ENCODE peak calls at places on chromosomes 11 and 22, in eight cellular contexts. I is stromal cell of bone marrow; C is CD8-positive, alpha-beta T cell; P is CD4-positive, CD25-positive, alpha-beta regulatory T cell; Y is HEK293T; R is T-helper 9 cell; A is kidney glomerular epithelial cell; B is immature natural killer cell. J is an unnamed sample.
A peak's percentile ranks its signal among the peaks of the same experiment; 100 is the strongest.

GRCh38 chr11:14380947-14381555 is 22.1 kb upstream of the RRAS2 start:
- DNase-seq in I (no peak), C (peak; percentile 52), P (peak; percentile 33), Y (peak; percentile 27), R (peak; percentile 21), A (peak; percentile 48), B (peak; percentile 45), J (no peak)

GRCh38 chr22:42887114-42887513 is 30.0 kb upstream of the ARFGAP3 start:
- DNase-seq in I (no peak), C (no peak), P (no peak), Y (no peak), R (no peak), A (no peak), B (no peak), J (no peak)

GRCh38 chr22:43446881-43447280 is 35.1 kb downstream of the MPPED1 start:
- DNase-seq in I (no peak), C (no peak), P (no peak), Y (no peak), R (no peak), A (peak; percentile 1), B (no peak), J (peak; percentile 32)

GRCh38 chr22:40183029-40183581 is 5.4 kb downstream of the TNRC6B start:
- DNase-seq in I (peak; percentile 54), C (no peak), P (peak; percentile 21), Y (no peak), R (no peak), A (peak; percentile 75), B (no peak), J (peak; percentile 78)

GRCh38 chr22:38111941-38112355 is 1.5 kb upstream of the BAIAP2L2 start:
- DNase-seq in I (no peak), C (no peak), P (no peak), Y (no peak), R (no peak), A (no peak), B (no peak), J (no peak)

GRCh38 chr11:99932684-99933083 is 754.4 kb upstream of the ARHGAP42 start:
- DNase-seq in I (no peak), C (no peak), P (no peak), Y (no peak), R (no peak), A (peak; percentile 4), B (no peak), J (no peak)

GRCh38 chr11:1090600-1091331 is 16.1 kb downstream of the MUC2 start:
- DNase-seq in I (no peak), C (peak; percentile 10), P (no peak), Y (no peak), R (no peak), A (no peak), B (no peak), J (no peak)

GRCh38 chr11:113736323-113736722 is 30.2 kb upstream of the TMPRSS5 start:
- DNase-seq in I (no peak), C (no peak), P (no peak), Y (no peak), R (no peak), A (no peak), B (no peak), J (no peak)

GRCh38 chr11:116882386-116882785 is 45.0 kb upstream of the APOA1 start:
- DNase-seq in I (peak; percentile 63), C (no peak), P (no peak), Y (no peak), R (no peak), A (no peak), B (no peak), J (no peak)

GRCh38 chr11:58301576-58301975 is 33.5 kb upstream of the OR10W1 start:
- DNase-seq in I (peak; percentile 32), C (no peak), P (no peak), Y (no peak), R (no peak), A (no peak), B (no peak), J (no peak)

GRCh38 chr11:87137711-87138110 is 100.0 kb downstream of the TMEM135 start:
- DNase-seq in I (no peak), C (no peak), P (no peak), Y (no peak), R (no peak), A (no peak), B (no peak), J (peak; percentile 13)

GRCh38 chr22:31281733-31282132 is 10.6 kb downstream of the PIK3IP1 start:
- DNase-seq in I (no peak), C (peak; percentile 37), P (no peak), Y (no peak), R (no peak), A (no peak), B (no peak), J (no peak)

GRCh38 chr11:72235351-72236057 is 8.5 kb downstream of the PHOX2A start:
- DNase-seq in I (no peak), C (no peak), P (no peak), Y (no peak), R (no peak), A (no peak), B (no peak), J (no peak)

GRCh38 chr11:5620606-5621521 is 3.9 kb upstream of the TRIM34 start:
- DNase-seq in I (peak; percentile 81), C (no peak), P (no peak), Y (no peak), R (no peak), A (peak; percentile 77), B (no peak), J (peak; percentile 89)

GRCh38 chr11:84800755-84801346 is 826.3 kb downstream of the DLG2 start:
- DNase-seq in I (peak; percentile 35), C (no peak), P (no peak), Y (peak; percentile 8), R (no peak), A (peak; percentile 7), B (no peak), J (peak; percentile 27)

GRCh38 chr11:61840371-61840770 is 12.3 kb downstream of the FADS2 start:
- DNase-seq in I (no peak), C (no peak), P (no peak), Y (no peak), R (no peak), A (no peak), B (no peak), J (no peak)

GRCh38 chr11:65293909-65294381 is 20.7 kb upstream of the CDC42EP2 start:
- DNase-seq in I (no peak), C (no peak), P (no peak), Y (no peak), R (no peak), A (no peak), B (no peak), J (no peak)

GRCh38 chr22:28151241-28151640 is 232.2 kb upstream of the PITPNB start:
- DNase-seq in I (no peak), C (no peak), P (no peak), Y (no peak), R (no peak), A (no peak), B (no peak), J (no peak)

J was measured in H4.